ENCODE peak calls at places on chromosomes 1 and 21, in six cellular contexts. Y is IMR-90, K is H1, J is H9, V is mesenchymal stem cell, C is mesendoderm. L is an unnamed sample.

GRCh38 chr1:85259866-85260345 is 444 bp upstream of the C1orf52 start:
- DNase-seq in V (no peak), C (no peak), J (no peak), K (no peak), Y (peak), L (no peak)

GRCh38 chr1:39268906-39269305 is 64.4 kb downstream of the MACF1 start:
- DNase-seq in Y (peak), J (peak), C (peak), V (peak), K (peak), L (no peak)

GRCh38 chr1:36486436-36487335 is 4.0 kb upstream of the CSF3R start:
- DNase-seq in C (no peak), J (no peak), V (peak), K (no peak), Y (no peak), L (no peak)

GRCh38 chr1:238119060-238119459 is 228.3 kb upstream of the ZP4 start:
- DNase-seq in J (no peak), V (no peak), K (no peak), Y (no peak), C (peak), L (no peak)

GRCh38 chr1:17502326-17502778 is 37.1 kb upstream of the ARHGEF10L start:
- DNase-seq in J (peak), V (peak), C (peak), K (peak), Y (peak), L (peak)

GRCh38 chr1:45913183-45913924 is 109.9 kb downstream of the MAST2 start:
- DNase-seq in C (peak), V (peak), Y (peak), J (no peak), K (no peak), L (no peak)

GRCh38 chr1:235180916-235181315 is 19.9 kb upstream of the RBM34 start:
- DNase-seq in J (no peak), V (no peak), K (no peak), Y (no peak), C (no peak), L (no peak)

GRCh38 chr1:173478099-173478555 is 992 bp downstream of the PRDX6 start:
- DNase-seq in K (no peak), V (peak), Y (peak), J (no peak), C (peak), L (no peak)

GRCh38 chr1:13546791-13547190 is 33.0 kb upstream of the LRRC38 start:
- DNase-seq in Y (no peak), V (no peak), C (no peak), J (no peak), K (no peak), L (no peak)

GRCh38 chr1:116320846-116321245 is 52.2 kb upstream of the ATP1A1 start:
- DNase-seq in Y (no peak), K (no peak), J (no peak), C (no peak), V (no peak), L (no peak)

GRCh38 chr1:61268546-61269243 is 186.3 kb downstream of the NFIA start:
- DNase-seq in Y (no peak), K (no peak), V (no peak), J (no peak), C (no peak), L (no peak)

GRCh38 chr21:38171723-38172344 is 85.0 kb upstream of the KCNJ15 start:
- DNase-seq in J (peak), K (peak), V (peak), C (peak), Y (peak), L (peak)

DNA sequence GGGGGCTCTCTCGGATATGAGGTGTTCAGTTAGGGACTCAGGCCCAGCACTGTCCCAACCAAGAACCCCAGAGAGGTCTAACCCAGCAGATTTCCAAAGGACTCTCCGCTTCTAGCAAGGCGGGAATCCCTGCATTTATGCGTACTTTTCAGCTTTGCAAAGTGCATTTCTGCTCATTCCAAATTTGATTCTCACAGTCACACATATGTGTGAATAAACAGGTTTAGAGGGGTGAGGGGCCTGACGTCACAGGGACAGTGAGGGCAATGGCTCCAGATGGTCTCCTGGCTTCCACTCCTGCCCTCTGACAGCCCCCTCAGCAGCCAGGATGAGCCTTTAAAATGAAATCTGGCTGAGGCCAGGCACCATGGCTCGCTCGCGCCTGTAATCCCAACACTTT is 921 bp upstream of the ECE1 start:
- DNase-seq in K (no peak), Y (no peak), C (no peak), J (no peak), V (no peak), L (no peak)
- H2BK15ac ChIP-seq in K (no peak), Y (no peak), C (no peak), J (no peak), V (no peak), L (peak)

GRCh38 chr1:244969355-244970235 is 105.3 kb upstream of the HNRNPU start:
- DNase-seq in V (peak), J (no peak), Y (peak), K (no peak), C (peak), L (no peak)
- H2AK5ac ChIP-seq in V (no peak), J (no peak), Y (peak), K (no peak), C (no peak), L (peak)

DNA sequence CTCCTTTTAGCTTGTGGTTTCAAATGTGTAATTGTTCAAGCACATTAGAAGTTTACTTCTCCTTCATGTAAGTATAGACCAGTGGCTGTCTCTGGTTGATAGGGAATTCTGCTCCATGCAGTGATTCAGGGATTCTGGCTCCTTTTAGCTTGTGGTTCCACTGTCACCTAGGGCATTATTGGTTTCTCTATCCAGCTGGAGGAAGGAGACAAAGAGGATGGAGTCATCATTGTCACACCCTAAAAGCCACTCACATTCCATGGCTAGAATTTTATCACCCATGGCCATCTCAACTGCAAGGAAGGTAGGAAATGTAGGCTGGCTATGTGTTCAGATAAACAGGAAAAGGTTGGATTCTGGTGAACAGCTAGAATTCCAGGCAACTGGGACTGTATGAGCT is 131.2 kb downstream of the URB2 start:
- DNase-seq in V (no peak), K (no peak), Y (no peak), J (no peak), C (peak), L (no peak)
- H2BK120ac ChIP-seq in V (no peak), K (no peak), Y (no peak), J (no peak), C (no peak), L (no peak)

GRCh38 chr1:8370046-8370881 is 52.4 kb downstream of the SLC45A1 start:
- DNase-seq in J (no peak), Y (peak), V (no peak), K (no peak), C (no peak), L (no peak)

GRCh38 chr1:8373547-8374270 is 55.8 kb downstream of the SLC45A1 start:
- DNase-seq in Y (peak), C (peak), V (peak), K (no peak), J (no peak), L (peak)

GRCh38 chr1:8368956-8369639 is 51.2 kb downstream of the SLC45A1 start:
- DNase-seq in V (no peak), Y (no peak), C (no peak), K (no peak), J (no peak), L (no peak)

GRCh38 chr1:8370928-8371327 is 53.0 kb downstream of the SLC45A1 start:
- DNase-seq in K (no peak), C (no peak), V (no peak), Y (peak), J (no peak), L (no peak)

DNA sequence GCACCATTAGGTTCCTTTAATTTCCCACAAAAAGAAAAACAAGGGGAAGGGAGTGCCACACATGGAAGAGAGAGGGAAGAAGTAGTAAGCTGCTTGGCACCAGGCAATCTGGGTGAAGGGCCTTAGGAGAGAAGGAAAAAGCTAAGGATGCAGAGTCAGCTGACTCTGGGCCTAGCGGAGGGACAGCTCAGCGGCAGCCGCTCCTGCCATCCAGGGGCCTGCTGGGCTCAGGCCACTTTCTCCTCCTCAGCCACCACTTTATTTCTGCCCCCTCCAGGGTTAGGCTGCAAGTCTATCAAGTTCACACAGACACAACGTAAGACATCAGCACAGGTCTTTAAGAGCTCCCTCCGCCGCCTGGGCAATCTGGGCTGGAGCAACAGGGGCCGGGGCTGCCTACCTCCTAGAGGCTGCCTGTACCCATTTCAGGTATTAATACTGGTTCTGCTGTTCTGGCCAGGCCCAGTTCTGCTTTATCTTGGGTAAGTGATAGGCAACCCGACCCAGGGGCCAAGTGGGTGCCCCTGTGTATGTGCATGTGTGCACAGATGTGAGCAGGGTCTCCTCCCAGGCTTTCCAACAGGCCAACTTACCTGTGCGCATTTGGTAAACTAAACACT is 53.6 kb downstream of the SLC45A1 start:
- DNase-seq in Y (no peak), K (no peak), C (peak), J (no peak), V (no peak), L (no peak)
- H2BK15ac ChIP-seq in Y (no peak), K (no peak), C (no peak), J (no peak), V (no peak), L (no peak)

DNA sequence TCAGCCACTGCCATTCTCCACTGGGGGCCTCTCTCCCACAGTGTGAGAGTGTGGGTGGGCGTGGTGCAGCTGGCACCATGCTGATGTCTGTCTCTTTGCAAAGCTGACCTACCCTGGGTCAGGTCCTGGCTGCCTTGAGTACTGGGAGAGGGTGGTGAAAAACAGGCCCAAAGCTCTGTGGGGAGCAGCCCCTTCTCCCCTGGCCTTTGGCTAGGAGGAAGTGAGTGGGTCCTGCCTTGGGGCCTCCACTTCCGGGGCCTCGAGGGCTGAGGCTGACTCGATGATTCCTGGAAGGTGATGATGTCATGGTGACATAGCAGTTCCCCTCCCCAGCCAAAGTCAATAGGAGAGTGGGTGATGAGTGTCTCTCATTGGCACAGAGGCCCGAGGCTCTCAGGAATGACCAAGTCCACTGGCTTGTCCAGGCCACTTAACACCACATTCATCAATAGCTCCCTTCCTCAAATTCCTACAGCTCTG is 53.0 kb downstream of the IER5 start:
- DNase-seq in K (no peak), V (peak), Y (peak), J (no peak), C (no peak), L (no peak)
- H2AK5ac ChIP-seq in K (no peak), V (peak), Y (peak), J (no peak), C (no peak), L (peak)

DNA sequence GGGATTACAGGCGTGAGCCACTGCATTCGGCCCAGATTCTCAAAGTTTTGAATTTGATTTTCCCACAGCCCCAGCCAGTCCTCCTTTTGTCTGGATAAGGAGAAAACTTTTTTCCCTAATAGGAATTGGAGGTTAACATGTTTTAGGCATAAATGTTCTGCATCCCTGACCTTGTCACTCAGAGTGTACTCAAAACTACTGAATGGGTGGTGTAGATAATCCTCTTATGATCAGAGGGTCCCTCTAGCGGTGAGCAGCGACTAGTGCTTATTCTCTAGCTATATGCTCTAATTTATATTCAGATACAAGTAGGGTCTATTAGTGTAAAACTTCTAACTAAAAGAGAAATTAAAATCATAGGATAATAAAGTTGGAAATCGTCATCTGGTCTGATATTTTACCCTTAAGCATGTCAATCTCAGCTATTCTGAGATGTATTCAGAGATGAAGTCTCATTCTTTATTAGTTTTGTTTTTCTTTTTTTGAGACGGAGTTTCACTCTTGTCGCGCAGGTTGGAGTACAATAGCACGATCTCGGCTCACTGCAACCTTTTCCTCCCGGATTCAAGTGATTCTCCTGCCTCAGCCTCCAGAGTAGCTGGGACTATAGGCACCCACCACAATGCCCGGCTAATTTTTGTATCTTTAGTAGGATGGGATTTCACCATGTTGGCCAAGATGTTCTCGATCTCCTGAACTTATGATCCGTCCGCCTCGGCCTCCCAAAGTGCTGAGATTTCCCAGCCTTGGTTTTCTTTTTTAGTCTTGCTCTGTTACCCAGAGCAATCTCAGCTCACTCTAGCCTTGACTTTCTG is 2.7 kb upstream of the PSMD4 start:
- DNase-seq in V (peak), C (peak), J (peak), K (no peak), Y (peak), L (peak)
- H2BK120ac ChIP-seq in V (no peak), C (no peak), J (no peak), K (no peak), Y (no peak), L (no peak)

GRCh38 chr1:225415307-225415706 is 12.5 kb downstream of the LBR start:
- DNase-seq in C (no peak), J (no peak), Y (no peak), V (no peak), K (no peak), L (no peak)

GRCh38 chr1:225418059-225418458 is 9.8 kb downstream of the LBR start:
- DNase-seq in J (no peak), K (no peak), Y (no peak), V (no peak), C (no peak), L (no peak)

GRCh38 chr1:225415967-225416745 is 11.7 kb downstream of the LBR start:
- DNase-seq in J (no peak), V (no peak), Y (no peak), C (peak), K (no peak), L (no peak)

GRCh38 chr1:225422033-225422605 is 5.7 kb downstream of the LBR start:
- DNase-seq in J (no peak), C (no peak), V (no peak), Y (no peak), K (no peak), L (no peak)

DNA sequence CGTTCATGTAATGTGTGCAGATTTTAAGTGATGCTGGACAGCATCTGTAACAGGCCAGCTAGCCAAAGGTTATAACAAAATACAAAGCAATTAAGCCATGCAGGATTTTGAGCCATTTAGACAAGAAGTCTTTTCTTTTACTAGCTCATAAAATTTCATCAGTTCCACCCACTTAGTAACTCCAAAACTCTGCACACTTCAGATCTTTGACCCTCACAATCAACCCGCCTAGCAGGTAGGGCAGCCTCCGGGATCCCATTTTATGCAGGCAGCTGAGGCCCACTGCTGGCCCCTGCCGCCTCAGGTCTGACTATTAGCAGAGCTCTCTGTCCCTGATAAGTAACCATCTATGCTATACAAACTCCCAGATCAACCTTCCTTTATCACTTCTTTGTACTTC is 9.2 kb downstream of the LBR start:
- DNase-seq in C (peak), V (no peak), J (no peak), K (no peak), Y (no peak), L (no peak)
- H2BK15ac ChIP-seq in C (no peak), V (no peak), J (no peak), K (no peak), Y (no peak), L (no peak)

GRCh38 chr1:24295547-24295946 is 23.6 kb upstream of the GRHL3 start:
- DNase-seq in K (no peak), V (no peak), J (no peak), Y (no peak), C (no peak), L (no peak)

GRCh38 chr1:24294228-24294672 is 24.9 kb upstream of the GRHL3 start:
- DNase-seq in V (peak), C (peak), J (no peak), Y (peak), K (no peak), L (no peak)

GRCh38 chr1:24293392-24294227 is 25.5 kb upstream of the GRHL3 start:
- DNase-seq in J (no peak), Y (no peak), V (no peak), C (no peak), K (no peak), L (no peak)

GRCh38 chr1:24292887-24293286 is 26.3 kb upstream of the GRHL3 start:
- DNase-seq in C (no peak), J (no peak), V (no peak), Y (no peak), K (no peak), L (no peak)

GRCh38 chr1:24294757-24295371 is 24.3 kb upstream of the GRHL3 start:
- DNase-seq in J (no peak), V (peak), C (peak), Y (no peak), K (no peak), L (no peak)
- H2AK5ac ChIP-seq in J (no peak), V (no peak), C (no peak), Y (peak), K (no peak), L (no peak)

L was measured in neuronal stem cell.